ENCODE peak calls at places on chromosomes 5 and 9, in ten cellular contexts. B is prostate gland, J is epithelial cell of esophagus, T is breast epithelium, C is tibial nerve, A is brain microvascular endothelial cell, Y is pancreas, G is PC-3, P is HCT116, F is AG09309. M is an unnamed sample.

GRCh38 chr9:121906074-121906520 is 187.0 kb downstream of the TTLL11 start:
- DNase-seq in B (no peak), J (no peak), T (no peak), C (no peak), A (peak; percentile 38), Y (no peak), G (no peak), P (no peak), F (peak; percentile 43), M (no peak)

GRCh38 chr5:52822437-52822836 is 34.7 kb downstream of the ITGA1 start:
- DNase-seq in B (no peak), J (no peak), T (no peak), C (peak; percentile 29), A (no peak), Y (peak; percentile 13), G (no peak), P (no peak), F (no peak), M (peak; percentile 77)

GRCh38 chr9:35552837-35553236 is 52.2 kb upstream of the TESK1 start:
- DNase-seq in B (no peak), J (no peak), T (no peak), C (no peak), A (no peak), Y (no peak), G (peak; percentile 20), P (no peak), F (no peak), M (no peak)

GRCh38 chr5:179732918-179733763 is 519 bp downstream of the MAML1 start:
- DNase-seq in B (peak; percentile 46), J (peak; percentile 46), T (no peak), C (no peak), A (peak; percentile 7), Y (peak; percentile 67), G (peak; percentile 26), P (no peak), F (no peak), M (peak; percentile 63)

GRCh38 chr5:143812085-143812705 is at the start of gene HMHB1:
- DNase-seq in B (no peak), J (no peak), T (no peak), C (no peak), A (no peak), Y (no peak), G (no peak), P (no peak), F (no peak), M (no peak)

GRCh38 chr5:135877570-135878155 is 18.0 kb downstream of the IL9 start:
- DNase-seq in B (no peak), J (no peak), T (no peak), C (no peak), A (no peak), Y (no peak), G (no peak), P (no peak), F (no peak), M (no peak)

GRCh38 chr5:107544967-107545366 is 125.8 kb downstream of the EFNA5 start:
- DNase-seq in B (no peak), J (no peak), T (no peak), C (no peak), A (no peak), Y (peak; percentile 34), G (no peak), P (no peak), F (no peak), M (no peak)

GRCh38 chr9:135291165-135291564 is 188.4 kb upstream of the PPP1R26 start:
- DNase-seq in B (no peak), J (no peak), T (no peak), C (no peak), A (no peak), Y (no peak), G (no peak), P (no peak), F (no peak), M (no peak)

GRCh38 chr9:79768199-79768598 is 196.4 kb downstream of the TLE4 start:
- DNase-seq in B (no peak), J (peak; percentile 13), T (no peak), C (no peak), A (no peak), Y (no peak), G (no peak), P (no peak), F (no peak), M (no peak)

GRCh38 chr9:131478421-131478868 is 24.3 kb upstream of the POMT1 start:
- DNase-seq in B (no peak), J (peak; percentile 35), T (no peak), C (no peak), A (no peak), Y (peak; percentile 45), G (peak; percentile 33), P (peak; percentile 3), F (no peak), M (peak; percentile 55)

GRCh38 chr5:179275941-179276837 is 69.1 kb downstream of the ADAMTS2 start:
- DNase-seq in B (no peak), J (no peak), T (no peak), C (peak; percentile 84), A (peak; percentile 97), Y (peak; percentile 28), G (no peak), P (no peak), F (peak; percentile 92), M (peak; percentile 55)

GRCh38 chr5:176492431-176492830 is 44.2 kb downstream of the FAF2 start:
- DNase-seq in B (no peak), J (peak; percentile 95), T (no peak), C (no peak), A (peak; percentile 3), Y (no peak), G (peak; percentile 24), P (no peak), F (no peak), M (no peak)

DNA sequence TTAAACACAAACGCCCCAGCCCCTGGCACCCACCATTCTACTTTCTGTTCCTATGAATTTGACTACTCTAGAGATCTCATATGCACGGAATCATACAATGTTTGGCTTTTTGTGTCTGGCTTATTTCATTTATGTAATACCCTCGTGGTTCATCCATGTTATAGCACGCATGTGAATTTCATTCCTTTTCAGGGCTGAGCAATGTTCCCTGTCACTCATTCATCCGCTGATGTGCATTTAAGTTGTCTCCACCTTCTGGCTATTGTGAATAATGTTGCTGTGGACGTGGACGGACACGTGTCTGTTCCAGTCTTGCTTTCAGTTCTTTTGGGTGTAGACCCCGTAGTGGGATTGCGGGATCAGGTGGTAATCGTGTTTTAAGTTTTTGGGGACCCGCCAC is 79.9 kb upstream of the BARHL1 start:
- DNase-seq in B (no peak), J (no peak), T (no peak), C (no peak), A (no peak), Y (no peak), G (no peak), P (no peak), F (no peak), M (no peak)
- TF ChIP-seq CTCF in B (no peak), J (no peak), T (no peak), C (no peak), A (no peak), Y (no peak), G (no peak), P (no peak), F (no peak), M (no peak)

GRCh38 chr5:156329197-156329611 is 2.2 kb downstream of the SGCD start:
- DNase-seq in B (no peak), J (no peak), T (no peak), C (no peak), A (no peak), Y (no peak), G (no peak), P (no peak), F (no peak), M (no peak)

GRCh38 chr5:156330141-156330870 is 3.3 kb downstream of the SGCD start:
- DNase-seq in B (no peak), J (no peak), T (no peak), C (no peak), A (no peak), Y (no peak), G (no peak), P (no peak), F (no peak), M (no peak)

GRCh38 chr5:156328176-156328575 is 1.2 kb downstream of the SGCD start:
- DNase-seq in B (no peak), J (no peak), T (no peak), C (no peak), A (no peak), Y (no peak), G (no peak), P (no peak), F (no peak), M (no peak)

GRCh38 chr5:156327306-156327705 is 342 bp downstream of the SGCD start:
- DNase-seq in B (no peak), J (no peak), T (no peak), C (no peak), A (no peak), Y (no peak), G (no peak), P (no peak), F (no peak), M (no peak)

GRCh38 chr5:156328766-156329165 is 1.8 kb downstream of the SGCD start:
- DNase-seq in B (no peak), J (no peak), T (no peak), C (no peak), A (no peak), Y (no peak), G (no peak), P (no peak), F (no peak), M (no peak)
- H3K4me3 ChIP-seq in B (no peak overlapping the region), J (no peak overlapping the region), T (no peak overlapping the region), C (no peak overlapping the region), A (no peak overlapping the region), Y (no peak overlapping the region), G (no peak overlapping the region), P (no peak overlapping the region), F (peak overlapping the region; percentile 50), M (no peak overlapping the region)

DNA sequence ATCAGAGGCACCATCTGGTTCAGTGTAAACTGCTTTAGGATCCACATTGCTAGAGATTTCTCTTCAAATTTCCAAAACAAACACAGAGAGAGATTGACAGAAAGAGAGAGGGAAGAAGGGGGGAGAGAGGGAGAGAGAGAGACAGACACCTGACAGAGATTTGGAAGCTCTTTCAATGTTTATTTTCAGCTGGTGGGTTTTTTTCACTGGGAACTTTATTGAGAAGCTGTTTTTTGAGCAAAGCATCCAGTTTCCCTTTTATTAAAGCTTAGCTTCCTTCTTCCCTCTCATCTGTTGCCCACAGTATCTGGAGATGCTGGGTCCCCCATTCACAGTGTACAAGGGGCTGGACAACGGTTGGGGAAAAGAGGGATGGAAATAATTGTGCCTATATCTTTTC is 128.5 kb downstream of the DOCK2 start:
- DNase-seq in B (no peak), J (no peak), T (no peak), C (no peak), A (no peak), Y (no peak), G (no peak), P (no peak), F (no peak), M (no peak)
- TF ChIP-seq CTCF in B (no peak), J (no peak), T (no peak), C (no peak), A (no peak), Y (no peak), G (no peak), P (no peak), F (no peak), M (no peak)

DNA sequence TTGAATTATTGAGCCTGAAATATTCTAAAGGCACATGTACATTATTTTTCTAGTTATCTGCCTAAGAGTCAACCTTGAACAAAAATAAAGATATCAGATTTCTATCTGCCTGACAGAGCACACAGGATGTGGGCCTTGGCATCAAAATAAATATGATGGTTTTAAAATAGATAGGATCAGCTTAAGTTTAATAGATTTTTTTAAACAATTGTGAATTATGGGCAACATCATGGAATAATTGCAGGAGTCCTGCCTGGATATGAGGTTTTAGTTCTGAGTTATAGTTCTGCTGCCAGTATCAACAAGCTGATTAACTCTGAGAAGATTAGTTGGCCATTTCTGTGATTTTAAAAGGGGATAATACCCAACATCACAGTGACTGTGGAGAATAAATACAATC is 107.0 kb upstream of the PCA3 start:
- DNase-seq in B (no peak), J (no peak), T (no peak), C (no peak), A (no peak), Y (no peak), G (no peak), P (no peak), F (no peak), M (no peak)
- H3K4me3 ChIP-seq in B (no peak overlapping the region), J (no peak overlapping the region), T (no peak overlapping the region), C (no peak overlapping the region), A (no peak overlapping the region), Y (no peak overlapping the region), G (no peak overlapping the region), P (no peak overlapping the region), F (no peak overlapping the region), M (no peak overlapping the region)